ENCODE peak calls at places on chromosomes 4 and X, in seven cellular contexts. Q, D, S, E, P, J and K are unnamed samples.

GRCh38 chrX:12999422-12999821 is 24.5 kb downstream of the TMSB4X start:
- DNase-seq in Q (no peak), D (peak), S (peak), E (no peak), P (no peak), J (no peak), K (peak)

GRCh38 chr4:121998024-121998423 is 46.2 kb upstream of the TRPC3 start:
- DNase-seq in Q (no peak), D (no peak), S (no peak), E (peak), P (peak), J (no peak), K (no peak)

GRCh38 chr4:66574145-66574978 is 904.1 kb upstream of the EPHA5 start:
- DNase-seq in Q (no peak), D (no peak), S (no peak), E (peak), P (no peak), J (no peak), K (no peak)

GRCh38 chr4:103757631-103758030 is 37.8 kb upstream of the TACR3 start:
- DNase-seq in Q (no peak), D (no peak), S (no peak), E (no peak), P (no peak), J (no peak), K (no peak)

GRCh38 chr4:82851902-82852750 is 38.8 kb downstream of the SEC31A start:
- DNase-seq in Q (no peak), D (peak), S (no peak), E (peak), P (peak), J (no peak), K (no peak)

GRCh38 chr4:15675363-15675762 is 6.3 kb upstream of the FAM200B start:
- DNase-seq in Q (no peak), D (no peak), S (no peak), E (no peak), P (no peak), J (no peak), K (no peak)

GRCh38 chrX:49956313-49956712 is 33.9 kb downstream of the CLCN5 start:
- DNase-seq in Q (no peak), D (no peak), S (no peak), E (no peak), P (peak), J (no peak), K (no peak)

GRCh38 chr4:54229631-54230478 is 762 bp downstream of the PDGFRA start:
- DNase-seq in Q (no peak), D (no peak), S (peak), E (peak), P (peak), J (no peak), K (no peak)

GRCh38 chr4:38904090-38904666 is 36.6 kb downstream of the FAM114A1 start:
- DNase-seq in Q (no peak), D (no peak), S (no peak), E (no peak), P (no peak), J (no peak), K (no peak)

GRCh38 chr4:147599764-147600163 is 17.4 kb upstream of the TMEM184C start:
- DNase-seq in Q (no peak), D (no peak), S (no peak), E (peak), P (peak), J (no peak), K (no peak)

GRCh38 chr4:145179201-145179860 is 1.1 kb downstream of the OTUD4 start:
- DNase-seq in Q (peak), D (peak), S (peak), E (peak), P (peak), J (peak), K (peak)

GRCh38 chr4:108270466-108271450 is 102.0 kb upstream of the LEF1 start:
- DNase-seq in Q (peak), D (no peak), S (no peak), E (peak), P (no peak), J (no peak), K (no peak)

GRCh38 chr4:40190465-40190864 is 6.4 kb upstream of the RHOH start:
- DNase-seq in Q (no peak), D (no peak), S (no peak), E (no peak), P (no peak), J (no peak), K (no peak)

GRCh38 chr4:156420557-156420956 is 466.9 kb upstream of the CTSO start:
- DNase-seq in Q (no peak), D (no peak), S (no peak), E (no peak), P (no peak), J (no peak), K (no peak)

GRCh38 chrX:47561653-47562151 is 697 bp downstream of the ARAF start:
- DNase-seq in Q (no peak), D (no peak), S (no peak), E (no peak), P (no peak), J (no peak), K (no peak)

GRCh38 chrX:66030505-66031317 is 9.2 kb downstream of the VSIG4 start:
- DNase-seq in Q (peak), D (peak), S (peak), E (no peak), P (peak), J (no peak), K (peak)

GRCh38 chr4:37780444-37781133 is 45.9 kb upstream of the PGM2 start:
- DNase-seq in Q (no peak), D (peak), S (peak), E (no peak), P (no peak), J (no peak), K (peak)

GRCh38 chr4:15670576-15670975 is 11.1 kb upstream of the FAM200B start:
- DNase-seq in Q (no peak), D (no peak), S (no peak), E (no peak), P (no peak), J (no peak), K (no peak)

GRCh38 chr4:165964591-165964990 is 91.6 kb downstream of the TLL1 start:
- DNase-seq in Q (no peak), D (no peak), S (no peak), E (no peak), P (no peak), J (no peak), K (no peak)